ENCODE peak calls at places on chromosome 13, in eight cellular contexts. One of them, this sample, is unnamed.

GRCh38 chr13:46229251-46229650 is 17.5 kb downstream of the LRRC63 start:
- DNase-seq in hippocampal formation: no peak
- DNase-seq in WTC11: no peak
- DNase-seq in HEK293T: no peak
- DNase-seq in stimulated activated CD8-positive, alpha-beta memory T cell treated with anti-CD3 and anti-CD28 coated beads, Interleukin-15, amount 100 ng/mL, for 24 hours: no peak
- DNase-seq in smooth muscle cell of the brain vasculature: no peak
- DNase-seq in heart left ventricle: no peak
- DNase-seq in astrocyte of the hippocampus: peak
- DNase-seq in this sample: peak

GRCh38 chr13:30051531-30052060 is 201.2 kb upstream of the UBL3 start:
- DNase-seq in HEK293T: no peak
- DNase-seq in astrocyte of the hippocampus: no peak
- DNase-seq in WTC11: no peak
- DNase-seq in stimulated activated CD8-positive, alpha-beta memory T cell treated with anti-CD3 and anti-CD28 coated beads, Interleukin-15, amount 100 ng/mL, for 24 hours: no peak
- DNase-seq in hippocampal formation: no peak
- DNase-seq in smooth muscle cell of the brain vasculature: no peak
- DNase-seq in heart left ventricle: no peak
- DNase-seq in this sample: no peak

GRCh38 chr13:97131447-97131846 is 90.7 kb upstream of the MBNL2 start:
- DNase-seq in astrocyte of the hippocampus: no peak
- DNase-seq in hippocampal formation: no peak
- DNase-seq in heart left ventricle: no peak
- DNase-seq in WTC11: no peak
- DNase-seq in stimulated activated CD8-positive, alpha-beta memory T cell treated with anti-CD3 and anti-CD28 coated beads, Interleukin-15, amount 100 ng/mL, for 24 hours: no peak
- DNase-seq in HEK293T: no peak
- DNase-seq in smooth muscle cell of the brain vasculature: no peak
- DNase-seq in this sample: no peak

GRCh38 chr13:29713841-29714240 is 118.4 kb upstream of the SLC7A1 start:
- DNase-seq in WTC11: no peak
- DNase-seq in astrocyte of the hippocampus: peak
- DNase-seq in hippocampal formation: no peak
- DNase-seq in smooth muscle cell of the brain vasculature: no peak
- DNase-seq in HEK293T: peak
- DNase-seq in heart left ventricle: no peak
- DNase-seq in stimulated activated CD8-positive, alpha-beta memory T cell treated with anti-CD3 and anti-CD28 coated beads, Interleukin-15, amount 100 ng/mL, for 24 hours: no peak
- DNase-seq in this sample: peak

GRCh38 chr13:73261739-73262216 is 203.0 kb downstream of the KLF5 start:
- DNase-seq in HEK293T: no peak
- DNase-seq in WTC11: no peak
- DNase-seq in stimulated activated CD8-positive, alpha-beta memory T cell treated with anti-CD3 and anti-CD28 coated beads, Interleukin-15, amount 100 ng/mL, for 24 hours: no peak
- DNase-seq in hippocampal formation: no peak
- DNase-seq in astrocyte of the hippocampus: no peak
- DNase-seq in heart left ventricle: no peak
- DNase-seq in smooth muscle cell of the brain vasculature: no peak
- DNase-seq in this sample: no peak

GRCh38 chr13:28313579-28313978 is 175.2 kb downstream of the PAN3 start:
- DNase-seq in astrocyte of the hippocampus: no peak
- DNase-seq in HEK293T: peak
- DNase-seq in WTC11: peak
- DNase-seq in stimulated activated CD8-positive, alpha-beta memory T cell treated with anti-CD3 and anti-CD28 coated beads, Interleukin-15, amount 100 ng/mL, for 24 hours: no peak
- DNase-seq in heart left ventricle: no peak
- DNase-seq in smooth muscle cell of the brain vasculature: no peak
- DNase-seq in hippocampal formation: no peak
- DNase-seq in this sample: no peak

GRCh38 chr13:30194906-30195305 is 112.4 kb downstream of the KATNAL1 start:
- DNase-seq in WTC11: no peak
- DNase-seq in hippocampal formation: no peak
- DNase-seq in heart left ventricle: no peak
- DNase-seq in HEK293T: no peak
- DNase-seq in smooth muscle cell of the brain vasculature: no peak
- DNase-seq in astrocyte of the hippocampus: no peak
- DNase-seq in stimulated activated CD8-positive, alpha-beta memory T cell treated with anti-CD3 and anti-CD28 coated beads, Interleukin-15, amount 100 ng/mL, for 24 hours: no peak
- DNase-seq in this sample: no peak

GRCh38 chr13:107203146-107203847 is 635.4 kb upstream of the ARGLU1 start:
- DNase-seq in hippocampal formation: no peak
- DNase-seq in stimulated activated CD8-positive, alpha-beta memory T cell treated with anti-CD3 and anti-CD28 coated beads, Interleukin-15, amount 100 ng/mL, for 24 hours: no peak
- DNase-seq in smooth muscle cell of the brain vasculature: no peak
- DNase-seq in HEK293T: peak
- DNase-seq in astrocyte of the hippocampus: peak
- DNase-seq in WTC11: peak
- DNase-seq in heart left ventricle: no peak
- DNase-seq in this sample: peak

GRCh38 chr13:45674908-45675307 is 27.2 kb upstream of the CBY2 start:
- DNase-seq in HEK293T: no peak
- DNase-seq in WTC11: no peak
- DNase-seq in hippocampal formation: no peak
- DNase-seq in stimulated activated CD8-positive, alpha-beta memory T cell treated with anti-CD3 and anti-CD28 coated beads, Interleukin-15, amount 100 ng/mL, for 24 hours: no peak
- DNase-seq in heart left ventricle: no peak
- DNase-seq in astrocyte of the hippocampus: peak
- DNase-seq in smooth muscle cell of the brain vasculature: peak
- DNase-seq in this sample: peak

GRCh38 chr13:38044067-38044466 is 174.5 kb upstream of the TRPC4 start:
- DNase-seq in astrocyte of the hippocampus: no peak
- DNase-seq in hippocampal formation: no peak
- DNase-seq in heart left ventricle: no peak
- DNase-seq in WTC11: no peak
- DNase-seq in smooth muscle cell of the brain vasculature: no peak
- DNase-seq in stimulated activated CD8-positive, alpha-beta memory T cell treated with anti-CD3 and anti-CD28 coated beads, Interleukin-15, amount 100 ng/mL, for 24 hours: no peak
- DNase-seq in HEK293T: no peak
- DNase-seq in this sample: no peak

GRCh38 chr13:91132786-91133185 is 214.7 kb upstream of the MIR17HG start:
- DNase-seq in heart left ventricle: no peak
- DNase-seq in stimulated activated CD8-positive, alpha-beta memory T cell treated with anti-CD3 and anti-CD28 coated beads, Interleukin-15, amount 100 ng/mL, for 24 hours: no peak
- DNase-seq in astrocyte of the hippocampus: peak
- DNase-seq in smooth muscle cell of the brain vasculature: no peak
- DNase-seq in HEK293T: no peak
- DNase-seq in WTC11: no peak
- DNase-seq in hippocampal formation: no peak
- DNase-seq in this sample: no peak

This sample was measured in RPMI7951.